ENCODE peak calls at places on chromosome 16, in eight cellular contexts. T is breast epithelium; F is PC-9; Q is pancreas; A is mucosa of descending colon; M is gastrocnemius medialis; V is CD8-positive, alpha-beta T cell; U is IMR-90. D is an unnamed sample.

GRCh38 chr16:14180431-14181059 is 109.4 kb downstream of the MRTFB start:
- DNase-seq in Q (no peak), V (no peak), T (no peak), A (no peak), U (no peak), M (no peak), F (no peak), D (no peak)

GRCh38 chr16:15741207-15741871 is 91.3 kb downstream of the NDE1 start:
- DNase-seq in T (no peak), Q (no peak), U (no peak), A (no peak), F (no peak), M (no peak), V (no peak), D (no peak)

GRCh38 chr16:3702082-3702481 is 15.2 kb downstream of the TRAP1 start:
- DNase-seq in Q (no peak), U (no peak), F (no peak), V (no peak), M (no peak), A (no peak), T (no peak), D (no peak)

GRCh38 chr16:14132696-14133048 is 61.6 kb downstream of the MRTFB start:
- DNase-seq in V (no peak), T (no peak), U (peak; percentile 58), F (no peak), M (no peak), A (no peak), Q (no peak), D (no peak)

GRCh38 chr16:90077757-90078593 is 844 bp upstream of the PRDM7 start:
- DNase-seq in A (peak; percentile 73), M (no peak), Q (peak; percentile 34), F (peak; percentile 17), U (peak; percentile 42), T (no peak), V (no peak), D (no peak)

GRCh38 chr16:20268409-20268808 is 58.9 kb downstream of the GP2 start:
- DNase-seq in V (no peak), M (no peak), Q (no peak), F (no peak), A (no peak), T (no peak), U (no peak), D (no peak)

GRCh38 chr16:58160855-58161254 is 31.7 kb upstream of the CFAP20 start:
- DNase-seq in T (no peak), V (no peak), Q (no peak), U (no peak), M (no peak), F (no peak), A (no peak), D (no peak)

GRCh38 chr16:14354561-14355351 is 275.3 kb downstream of the PARN start:
- DNase-seq in U (peak; percentile 18), T (no peak), F (no peak), Q (no peak), M (peak; percentile 18), A (no peak), V (no peak), D (no peak)

GRCh38 chr16:638034-638543 is 2.0 kb upstream of the METTL26 start:
- DNase-seq in F (no peak), Q (peak; percentile 63), U (no peak), V (no peak), T (no peak), A (no peak), M (no peak), D (no peak)

GRCh38 chr16:85486256-85486915 is 126.7 kb upstream of the GSE1 start:
- DNase-seq in M (no peak), F (no peak), Q (no peak), V (no peak), U (no peak), A (no peak), T (no peak), D (no peak)

GRCh38 chr16:49489686-49490320 is 116.2 kb downstream of the C16orf78 start:
- DNase-seq in U (no peak), M (no peak), Q (no peak), T (no peak), V (no peak), F (no peak), A (no peak), D (no peak)

DNA sequence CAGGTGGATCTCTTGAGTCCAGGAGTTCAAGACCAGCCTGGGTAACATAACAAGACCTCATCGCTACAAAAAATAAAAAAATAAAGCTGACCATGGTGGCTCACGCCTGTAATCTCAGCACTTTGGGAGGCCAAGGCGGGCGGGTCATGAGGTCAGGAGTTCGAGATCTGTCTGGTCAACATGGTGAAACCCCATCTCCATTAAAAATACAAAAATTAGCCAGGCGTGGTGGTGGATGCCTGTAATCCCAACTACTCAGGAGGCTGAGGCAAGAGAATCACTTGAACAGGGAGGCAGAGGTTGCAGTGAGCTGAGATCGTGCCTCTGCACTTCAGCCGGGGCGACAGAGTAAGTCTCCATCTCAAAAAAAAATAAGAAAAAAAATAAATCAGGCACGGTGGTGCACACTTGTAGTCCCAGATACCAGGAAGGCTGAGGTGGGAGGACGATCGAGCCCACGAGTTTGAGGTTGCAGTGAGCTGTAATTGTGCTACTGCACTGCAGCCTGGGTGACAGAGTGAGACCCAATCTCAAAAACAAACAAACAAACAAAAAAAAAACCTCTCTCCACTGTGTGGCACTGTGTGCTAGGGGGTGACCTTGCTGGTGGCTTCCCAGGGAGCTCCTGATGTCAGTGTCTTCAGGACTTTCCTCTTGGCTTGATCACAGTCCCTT is 19.8 kb upstream of the MAPK3 start:
- DNase-seq in V (peak; percentile 14), U (no peak), T (no peak), Q (no peak), A (no peak), F (peak; percentile 34), M (no peak), D (no peak)
- TF ChIP-seq CTCF in V (peak; percentile 44), U (no peak), T (no peak), Q (no peak), A (no peak), F (peak; percentile 60), M (no peak), D (no peak)

GRCh38 chr16:86772671-86773338 is 194.5 kb downstream of the FOXL1 start:
- DNase-seq in U (peak; percentile 58), T (no peak), V (no peak), A (no peak), Q (no peak), F (no peak), M (no peak), D (no peak)

GRCh38 chr16:86773339-86773715 is 195.0 kb downstream of the FOXL1 start:
- DNase-seq in F (no peak), A (no peak), U (no peak), Q (no peak), V (no peak), M (no peak), T (no peak), D (no peak)

GRCh38 chr16:86768999-86769398 is 190.7 kb downstream of the FOXL1 start:
- DNase-seq in A (no peak), F (no peak), V (no peak), U (peak; percentile 27), Q (peak; percentile 36), M (no peak), T (no peak), D (no peak)

GRCh38 chr16:86772231-86772510 is 193.8 kb downstream of the FOXL1 start:
- DNase-seq in M (no peak), Q (no peak), F (no peak), V (no peak), T (no peak), A (no peak), U (peak; percentile 42), D (no peak)

GRCh38 chr16:86771506-86772230 is 193.3 kb downstream of the FOXL1 start:
- DNase-seq in T (no peak), Q (no peak), V (no peak), M (no peak), U (peak; percentile 17), A (no peak), F (no peak), D (no peak)
- H3K9me3 ChIP-seq in T (no peaks in the 10 kb centered on the region), Q (no peaks in the 10 kb centered on the region), V (no peaks in the 10 kb centered on the region), M (no peaks in the 10 kb centered on the region), U (no peaks in the 10 kb centered on the region), A (no peaks in the 10 kb centered on the region), F (no peaks in the 10 kb centered on the region), D (peaks cover 5% of the 10 kb centered on the region)

DNA sequence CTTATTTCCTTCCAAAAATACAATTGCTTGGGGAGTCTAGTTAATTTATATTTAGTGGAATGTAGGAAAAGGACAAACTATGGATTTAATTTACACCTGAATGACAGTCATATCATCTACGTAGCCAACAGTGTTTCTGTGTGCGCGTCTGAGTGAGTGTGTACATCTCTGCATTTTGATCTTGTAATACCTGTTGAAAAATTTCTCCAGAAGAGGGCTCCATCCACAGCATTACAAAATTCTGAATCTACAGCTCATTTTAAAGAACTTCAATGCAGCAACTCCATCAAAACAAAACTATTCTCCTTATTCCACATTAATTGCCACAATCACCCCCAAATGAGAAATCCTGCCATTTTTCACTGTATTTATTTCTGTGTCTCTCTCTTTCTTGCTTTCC is 3.9 kb downstream of the CDH13 start:
- DNase-seq in T (no peak), M (no peak), V (no peak), U (peak; percentile 60), Q (no peak), A (no peak), F (no peak), D (no peak)
- TF ChIP-seq CTCF in T (no peak), M (no peak), V (no peak), U (peak; percentile 56), Q (no peak), A (no peak), F (no peak), D (peak; percentile 51)

GRCh38 chr16:31875112-31875803 is 1.7 kb downstream of the ZNF267 start:
- DNase-seq in A (no peak), M (no peak), F (no peak), V (no peak), T (no peak), U (peak; percentile 19), Q (no peak), D (no peak)

GRCh38 chr16:31879937-31880321 is 6.3 kb downstream of the ZNF267 start:
- DNase-seq in T (no peak), M (no peak), F (no peak), U (no peak), V (no peak), Q (no peak), A (no peak), D (no peak)

GRCh38 chr16:31880322-31880979 is 6.8 kb downstream of the ZNF267 start:
- DNase-seq in U (peak; percentile 80), A (no peak), V (no peak), F (no peak), T (no peak), M (no peak), Q (no peak), D (no peak)

GRCh38 chr16:31876955-31877828 is 3.6 kb downstream of the ZNF267 start:
- DNase-seq in V (peak; percentile 47), M (no peak), U (peak; percentile 96), Q (no peak), F (no peak), T (no peak), A (no peak), D (no peak)

DNA sequence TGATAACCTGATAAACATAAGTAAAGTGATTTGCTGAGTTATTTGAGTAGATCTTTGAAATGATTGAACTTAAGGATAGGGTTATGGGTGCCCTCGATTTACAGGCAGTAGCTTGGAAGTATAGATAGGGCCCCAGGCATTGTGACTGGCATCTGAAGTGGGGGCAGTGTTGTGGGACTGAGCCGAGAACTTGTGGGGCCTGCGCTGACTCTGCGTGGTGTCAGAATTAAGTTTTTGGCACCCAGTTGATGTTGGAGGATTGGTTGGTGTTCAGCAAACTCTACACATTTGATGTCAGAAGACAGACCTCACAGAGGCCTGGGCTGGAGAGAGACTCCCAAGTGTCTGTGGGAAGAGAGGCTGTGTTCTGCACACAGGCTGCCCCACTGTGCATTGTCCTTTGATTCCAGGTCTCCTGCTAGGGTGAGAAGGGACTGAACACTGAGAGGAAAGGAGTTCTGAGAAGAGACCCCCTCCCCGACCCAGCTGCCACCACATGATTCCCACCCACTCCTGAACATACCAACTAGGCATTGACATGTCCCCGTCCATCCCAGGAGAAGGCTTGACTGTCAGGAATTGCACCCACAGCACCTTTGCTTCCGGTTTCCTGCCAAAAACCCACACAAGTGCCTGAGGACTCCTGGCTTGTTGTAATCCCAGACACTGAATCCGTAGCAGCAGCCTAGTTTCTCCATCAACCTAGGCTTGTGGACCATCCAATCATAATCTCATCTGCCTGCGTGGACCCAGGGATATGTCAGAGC is 4.5 kb downstream of the ZNF267 start:
- DNase-seq in T (no peak), V (no peak), F (no peak), M (no peak), A (no peak), Q (no peak), U (no peak), D (no peak)
- H3K9me3 ChIP-seq in T (no peaks in the 10 kb centered on the region), V (no peaks in the 10 kb centered on the region), F (peaks cover 30% of the 10 kb centered on the region), M (no peaks in the 10 kb centered on the region), A (no peaks in the 10 kb centered on the region), Q (no peaks in the 10 kb centered on the region), U (peaks cover 2% of the 10 kb centered on the region), D (no peaks in the 10 kb centered on the region)